ENCODE peak calls at places on chromosomes 4 and X, in nine cellular contexts. I is GM23338, D is OCI-LY7, V is neural progenitor cell, O is hepatocyte, M is SK-N-SH, J is MM.1S, U is HCT116, Q is PC-3. A is an unnamed sample. For H3K36me3, the result is how much of the 10 kb centered on the place peaks cover.

GRCh38 chrX:26026179-26026578 is 112.0 kb upstream of the MAGEB18 start:
- DNase-seq in I (no peak), D (no peak), V (no peak), O (no peak), M (no peak), J (no peak), U (no peak), Q (no peak), A (no peak)

GRCh38 chr4:190016369-190017289 is 10.4 kb downstream of the FRG2 start:
- DNase-seq in I (no peak), D (no peak), V (peak), O (no peak), M (peak), J (no peak), U (no peak), Q (no peak), A (no peak)

GRCh38 chrX:111447298-111447697 is 35.3 kb upstream of the DCX start:
- DNase-seq in I (peak), D (peak), V (peak), O (peak), M (peak), J (peak), U (peak), Q (peak), A (no peak)

GRCh38 chr4:139492429-139492828 is 38.5 kb downstream of the RAB33B start:
- DNase-seq in I (peak), D (no peak), V (no peak), O (no peak), M (no peak), J (no peak), U (no peak), Q (no peak), A (no peak)

GRCh38 chr4:99234331-99235010 is 15.4 kb upstream of the ADH6 start:
- DNase-seq in I (no peak), D (no peak), V (no peak), O (no peak), M (no peak), J (no peak), U (no peak), Q (no peak), A (no peak)

GRCh38 chrX:63657821-63658220 is 127.2 kb downstream of the ARHGEF9 start:
- DNase-seq in I (no peak), D (no peak), V (no peak), O (no peak), M (no peak), J (no peak), U (peak), Q (peak), A (peak)

GRCh38 chr4:105092356-105092755 is 54.3 kb upstream of the TET2 start:
- DNase-seq in I (no peak), D (no peak), V (no peak), O (peak), M (no peak), J (no peak), U (no peak), Q (peak), A (peak)

GRCh38 chr4:59553063-59553738 is 1646.9 kb upstream of the ADGRL3 start:
- DNase-seq in I (no peak), D (peak), V (no peak), O (no peak), M (peak), J (peak), U (no peak), Q (peak), A (peak)

GRCh38 chrX:153909024-153909979 is 4.8 kb downstream of the AVPR2 start:
- DNase-seq in I (peak), D (no peak), V (peak), O (no peak), M (peak), J (no peak), U (no peak), Q (no peak), A (no peak)

GRCh38 chr4:56728512-56728911 is 47.4 kb upstream of the HOPX start:
- DNase-seq in I (no peak), D (no peak), V (no peak), O (peak), M (no peak), J (no peak), U (no peak), Q (peak), A (peak)

GRCh38 chr4:2186133-2186864 is 55.6 kb downstream of the HAUS3 start:
- DNase-seq in I (peak), D (peak), V (peak), O (peak), M (no peak), J (peak), U (peak), Q (peak), A (no peak)

GRCh38 chr4:34953145-34953799 is 1291.0 kb downstream of the ARAP2 start:
- DNase-seq in I (peak), D (no peak), V (peak), O (peak), M (peak), J (no peak), U (peak), Q (peak), A (no peak)

GRCh38 chrX:101485212-101486064 is at the start of gene ARMCX4:
- DNase-seq in I (peak), D (no peak), V (peak), O (peak), M (peak), J (no peak), U (no peak), Q (no peak), A (peak)

GRCh38 chrX:1246816-1247215 is 21.8 kb upstream of the CSF2RA start:
- DNase-seq in I (peak), D (peak), V (peak), O (peak), M (peak), J (peak), U (peak), Q (peak), A (peak)

GRCh38 chr4:14916554-14917304 is 85.6 kb upstream of the CPEB2 start:
- DNase-seq in I (no peak), D (no peak), V (no peak), O (peak), M (no peak), J (no peak), U (peak), Q (peak), A (peak)

DNA sequence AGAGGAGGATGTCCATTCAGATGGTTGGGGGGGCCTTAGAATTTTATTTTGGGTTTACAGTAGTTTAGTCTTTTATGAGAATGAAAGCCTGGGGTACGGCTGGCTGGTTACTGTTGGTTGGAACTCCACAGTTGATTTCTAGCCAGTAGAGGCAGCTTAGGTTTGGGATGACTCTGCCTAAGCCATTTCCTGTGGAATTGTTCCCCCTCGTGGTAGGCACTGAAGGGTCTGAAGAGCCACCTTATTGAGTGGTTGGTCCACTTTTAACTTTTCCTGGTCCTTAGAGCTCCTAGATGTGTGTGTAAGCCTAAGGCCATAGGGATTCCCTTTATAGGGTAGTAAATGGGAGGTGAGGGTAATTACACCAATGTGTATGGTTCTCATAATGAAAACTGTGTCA is 19.7 kb downstream of the SPIN3 start:
- DNase-seq in I (no peak), D (peak), V (peak), O (no peak), M (no peak), J (no peak), U (no peak), Q (no peak), A (peak)
- TF ChIP-seq EZH2phosphoT487 in I (no peak), D (no peak), V (no peak), O (no peak), M (no peak), J (no peak), U (no peak), Q (no peak), A (no peak)

GRCh38 chr4:22420291-22420690 is 95.6 kb downstream of the ADGRA3 start:
- DNase-seq in I (no peak), D (no peak), V (no peak), O (no peak), M (no peak), J (no peak), U (no peak), Q (no peak), A (no peak)
- H3K36me3 ChIP-seq in I (under half), D (under half), V (under half), O (under half), M (under half), J (under half), U (under half), Q (under half), A (under half)

DNA sequence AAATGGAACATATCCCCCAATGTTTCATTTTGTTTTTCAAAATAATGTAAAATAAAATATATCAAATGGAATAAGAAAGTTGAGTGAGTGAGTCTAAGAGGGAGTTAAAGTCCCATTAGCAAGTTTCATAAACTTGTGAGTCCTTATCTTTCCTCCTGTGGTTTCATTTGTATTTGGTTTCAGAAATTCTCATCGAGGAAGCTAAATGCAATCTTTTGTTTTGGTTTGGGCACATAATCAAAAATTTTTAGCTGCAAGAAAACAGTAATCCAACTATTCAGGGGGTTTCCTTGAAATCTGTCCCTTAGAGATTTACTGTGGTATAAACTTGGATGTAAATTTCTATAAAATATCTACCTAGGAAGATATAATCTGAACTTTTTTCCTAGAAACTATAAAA is 124.2 kb downstream of the CAMK2D start:
- DNase-seq in I (no peak), D (no peak), V (no peak), O (no peak), M (no peak), J (peak), U (no peak), Q (peak), A (peak)
- TF ChIP-seq EZH2phosphoT487 in I (no peak), D (no peak), V (no peak), O (no peak), M (no peak), J (no peak), U (no peak), Q (no peak), A (no peak)

GRCh38 chr4:25843340-25844097 is 19.3 kb downstream of the SEL1L3 start:
- DNase-seq in I (no peak), D (no peak), V (no peak), O (no peak), M (no peak), J (peak), U (no peak), Q (peak), A (peak)
- H3K36me3 ChIP-seq in I (under half), D (half or more), V (under half), O (under half), M (under half), J (under half), U (under half), Q (under half), A (under half)

GRCh38 chr4:169723207-169723606 is 34.5 kb downstream of the HPF1 start:
- DNase-seq in I (peak), D (peak), V (peak), O (peak), M (peak), J (no peak), U (no peak), Q (peak), A (no peak)

GRCh38 chr4:169727616-169728015 is 30.1 kb downstream of the HPF1 start:
- DNase-seq in I (no peak), D (no peak), V (no peak), O (no peak), M (no peak), J (peak), U (no peak), Q (no peak), A (no peak)

GRCh38 chr4:169720529-169720928 is 37.2 kb downstream of the HPF1 start:
- DNase-seq in I (no peak), D (no peak), V (no peak), O (no peak), M (no peak), J (no peak), U (no peak), Q (no peak), A (no peak)

DNA sequence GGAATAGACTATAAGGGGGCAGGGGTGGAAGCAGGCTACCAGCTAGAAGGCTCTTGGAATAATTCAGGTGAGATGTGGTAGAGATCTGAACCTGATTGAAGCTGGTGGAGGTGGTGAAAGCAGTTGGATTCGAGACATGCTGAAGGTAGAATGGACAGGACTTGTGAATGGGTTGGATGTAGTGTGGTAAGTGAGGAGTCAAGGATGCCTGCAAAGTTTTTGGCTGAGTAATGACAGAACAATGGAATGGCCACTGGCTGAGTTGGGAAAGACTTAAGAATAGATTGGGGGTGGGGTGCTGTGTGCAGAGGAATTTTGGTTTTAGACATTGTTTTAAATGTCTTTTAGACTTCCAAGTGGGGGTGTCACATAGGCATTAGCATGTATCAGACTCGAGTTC is 33.5 kb downstream of the HPF1 start:
- DNase-seq in I (peak), D (no peak), V (peak), O (no peak), M (no peak), J (no peak), U (no peak), Q (no peak), A (peak)
- TF ChIP-seq EZH2phosphoT487 in I (no peak), D (no peak), V (no peak), O (no peak), M (no peak), J (no peak), U (no peak), Q (no peak), A (no peak)

GRCh38 chr4:153577053-153577452 is 107.0 kb upstream of the TLR2 start:
- DNase-seq in I (no peak), D (no peak), V (no peak), O (no peak), M (no peak), J (no peak), U (no peak), Q (no peak), A (no peak)
- H3K36me3 ChIP-seq in I (under half), D (half or more), V (under half), O (under half), M (under half), J (under half), U (under half), Q (under half), A (under half)

A was measured in GM23248.